ENCODE peak calls at places on chromosomes 2 and 18, in nine cellular contexts. T is GM13977, Q is retinal pigment epithelial cell, F is GM23338, Y is fibroblast of villous mesenchyme, R is fibroblast of mammary gland, K is IMR-90, B is neural progenitor cell, V is BE2C. L is an unnamed sample.

GRCh38 chr2:188659656-188660406 is 314.3 kb upstream of the COL3A1 start:
- DNase-seq in T (no peak), Q (no peak), F (no peak), Y (peak; percentile 52), R (peak; percentile 74), K (peak; percentile 74), B (no peak), V (no peak), L (no peak)

GRCh38 chr18:11081009-11081532 is 68.3 kb downstream of the PIEZO2 start:
- DNase-seq in T (no peak), Q (no peak), F (no peak), Y (no peak), R (no peak), K (no peak), B (no peak), V (no peak), L (no peak)

GRCh38 chr2:225543626-225544025 is 144.1 kb downstream of the NYAP2 start:
- DNase-seq in T (no peak), Q (no peak), F (no peak), Y (no peak), R (no peak), K (no peak), B (no peak), V (no peak), L (no peak)

GRCh38 chr18:7908686-7909299 is 341.7 kb downstream of the PTPRM start:
- DNase-seq in T (no peak), Q (no peak), F (no peak), Y (no peak), R (no peak), K (no peak), B (no peak), V (no peak), L (no peak)

GRCh38 chr2:10240911-10241610 is 61.6 kb upstream of the HPCAL1 start:
- DNase-seq in T (no peak), Q (no peak), F (no peak), Y (no peak), R (no peak), K (no peak), B (no peak), V (no peak), L (no peak)

GRCh38 chr18:8797206-8797605 is 91.8 kb downstream of the MTCL1 start:
- DNase-seq in T (no peak), Q (no peak), F (no peak), Y (peak; percentile 42), R (peak; percentile 18), K (peak; percentile 70), B (no peak), V (no peak), L (peak; percentile 56)

GRCh38 chr18:12271376-12272235 is 17.4 kb downstream of the CIDEA start:
- DNase-seq in T (peak; percentile 88), Q (no peak), F (peak; percentile 91), Y (peak; percentile 81), R (peak; percentile 76), K (peak; percentile 74), B (peak; percentile 86), V (peak; percentile 65), L (peak; percentile 85)

GRCh38 chr2:201781583-201782051 is 884 bp upstream of the ALS2 start:
- DNase-seq in T (peak; percentile 27), Q (no peak), F (peak; percentile 25), Y (peak; percentile 7), R (no peak), K (no peak), B (peak; percentile 12), V (no peak), L (no peak)

GRCh38 chr2:203399031-203399430 is 70.8 kb downstream of the ABI2 start:
- DNase-seq in T (no peak), Q (no peak), F (no peak), Y (no peak), R (peak; percentile 58), K (peak; percentile 31), B (no peak), V (no peak), L (no peak)

GRCh38 chr2:165064743-165065142 is 109.4 kb upstream of the SLC38A11 start:
- DNase-seq in T (no peak), Q (no peak), F (no peak), Y (no peak), R (no peak), K (no peak), B (no peak), V (no peak), L (no peak)

GRCh38 chr2:16335947-16336346 is 329.7 kb downstream of the CYRIA start:
- DNase-seq in T (no peak), Q (no peak), F (no peak), Y (no peak), R (no peak), K (no peak), B (no peak), V (peak; percentile 97), L (no peak)

GRCh38 chr2:99728166-99728565 is 238.3 kb upstream of the REV1 start:
- DNase-seq in T (no peak), Q (no peak), F (no peak), Y (no peak), R (no peak), K (no peak), B (no peak), V (no peak), L (no peak)

GRCh38 chr2:99727199-99727598 is 237.4 kb upstream of the REV1 start:
- DNase-seq in T (no peak), Q (no peak), F (no peak), Y (no peak), R (no peak), K (peak; percentile 13), B (no peak), V (no peak), L (no peak)

GRCh38 chr2:99723632-99724031 is 233.8 kb upstream of the REV1 start:
- DNase-seq in T (no peak), Q (no peak), F (no peak), Y (no peak), R (no peak), K (no peak), B (no peak), V (no peak), L (no peak)

GRCh38 chr2:99722726-99723125 is 232.9 kb upstream of the REV1 start:
- DNase-seq in T (no peak), Q (no peak), F (no peak), Y (no peak), R (no peak), K (peak; percentile 41), B (no peak), V (no peak), L (no peak)

GRCh38 chr2:99725810-99726209 is 236.0 kb upstream of the REV1 start:
- DNase-seq in T (no peak), Q (no peak), F (no peak), Y (no peak), R (peak; percentile 5), K (peak; percentile 28), B (no peak), V (no peak), L (no peak)
- TF ChIP-seq CTCF in T (no peak), Q (peak; percentile 51), F (no peak), Y (peak; percentile 43), R (peak; percentile 46), K (peak; percentile 59), B (peak; percentile 44), V (peak; percentile 7), L (no peak)

DNA sequence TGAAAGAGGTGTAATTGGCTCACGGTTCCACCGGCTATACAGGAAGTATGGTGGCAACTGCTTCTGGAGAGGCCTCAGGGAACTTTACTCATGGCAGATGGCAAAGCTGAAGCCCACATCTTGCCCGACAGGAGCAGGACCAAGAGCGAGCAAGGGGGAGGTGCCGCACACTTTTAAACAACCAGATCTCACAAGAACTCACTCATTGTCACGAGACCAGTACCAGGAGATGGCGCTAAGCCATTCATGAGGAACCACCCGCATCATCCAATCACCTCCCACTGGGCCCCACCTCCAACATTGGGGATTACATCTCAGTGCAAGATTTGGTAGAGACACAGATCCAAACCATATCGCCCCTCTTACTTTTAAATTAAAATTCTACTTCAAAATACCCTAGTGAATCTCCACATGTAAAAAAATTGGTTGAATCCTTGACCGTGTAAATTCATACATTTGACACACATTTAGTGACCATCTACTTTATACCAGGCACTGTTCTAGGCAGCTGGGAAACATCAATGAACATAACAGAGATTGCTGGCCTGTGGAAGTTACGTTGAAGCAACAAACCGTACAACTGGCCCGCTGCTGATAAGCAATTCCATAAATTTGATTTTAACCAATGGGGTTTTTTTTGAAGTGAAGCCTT is 87.6 kb downstream of the ALPK2 start:
- DNase-seq in T (no peak), Q (no peak), F (peak; percentile 81), Y (no peak), R (peak; percentile 53), K (peak; percentile 44), B (peak; percentile 59), V (peak; percentile 14), L (no peak)
- TF ChIP-seq CTCF in T (peak; percentile 41), Q (peak; percentile 29), F (peak; percentile 88), Y (peak; percentile 12), R (no peak), K (peak; percentile 28), B (peak; percentile 50), V (peak; percentile 14), L (no peak)

GRCh38 chr2:27705851-27706622 is 42.3 kb downstream of the SLC4A1AP start:
- DNase-seq in T (no peak), Q (peak; percentile 79), F (no peak), Y (peak; percentile 83), R (peak; percentile 98), K (peak; percentile 99), B (no peak), V (no peak), L (peak; percentile 89)
- TF ChIP-seq CTCF in T (no peak), Q (peak; percentile 2), F (no peak), Y (no peak), R (no peak), K (no peak), B (no peak), V (no peak), L (no peak)

GRCh38 chr2:118216224-118216623 is 128.0 kb downstream of the INSIG2 start:
- DNase-seq in T (no peak), Q (no peak), F (no peak), Y (no peak), R (no peak), K (no peak), B (no peak), V (no peak), L (no peak)
- TF ChIP-seq CTCF in T (no peak), Q (no peak), F (no peak), Y (no peak), R (no peak), K (no peak), B (no peak), V (no peak), L (no peak)

DNA sequence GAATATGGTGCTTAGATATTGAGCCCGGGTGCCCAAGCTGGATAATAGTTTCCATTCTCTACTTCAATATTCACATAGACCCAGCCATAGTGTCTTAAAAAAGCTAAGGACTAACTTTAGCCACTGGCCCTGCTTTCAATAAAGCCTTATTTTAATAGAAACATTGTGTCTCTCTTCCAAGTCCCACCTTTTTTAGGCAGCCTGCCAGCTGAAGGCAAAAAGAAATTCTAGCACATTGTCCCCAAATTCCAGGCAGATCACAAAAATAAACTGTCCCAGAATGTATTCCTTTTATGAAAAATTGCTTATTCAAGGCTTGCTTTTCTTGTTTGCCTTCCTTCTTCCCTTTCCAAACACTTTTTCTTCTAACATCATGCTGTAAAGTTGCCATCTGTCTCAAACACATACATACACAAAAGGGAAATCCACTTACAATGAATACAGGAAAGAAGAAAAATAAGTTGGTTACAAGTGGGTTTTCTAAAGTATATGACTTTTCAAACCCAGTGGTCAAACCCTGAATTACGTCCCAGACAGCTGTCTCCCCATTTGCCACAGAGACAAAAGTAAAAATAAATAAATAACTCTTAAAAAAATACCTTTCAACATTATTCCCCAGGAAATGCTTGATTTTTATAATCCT is 778.5 kb downstream of the BCL11A start:
- DNase-seq in T (no peak), Q (no peak), F (peak; percentile 31), Y (no peak), R (no peak), K (no peak), B (no peak), V (no peak), L (no peak)
- TF ChIP-seq CTCF in T (no peak), Q (no peak), F (no peak), Y (no peak), R (no peak), K (no peak), B (peak; percentile 33), V (no peak), L (no peak)

L was measured in endothelial cell of umbilical vein.